ENCODE peak calls at places on chromosomes 13 and 19, in nine cellular contexts. O, A, F, W, Z, H, U, L and T are unnamed samples.

GRCh38 chr13:67023088-67023893 is 206.8 kb downstream of the PCDH9 start:
- DNase-seq in O (no peak), W (no peak), U (no peak), L (no peak), F (no peak), Z (no peak), A (no peak), H (no peak), T (no peak)

GRCh38 chr13:101018720-101019119 is 344.1 kb upstream of the TMTC4 start:
- DNase-seq in O (no peak), L (no peak), H (no peak), U (no peak), A (no peak), Z (no peak), F (no peak), W (no peak), T (no peak)

GRCh38 chr19:46376241-46377153 is 29.6 kb downstream of the PPP5C start:
- DNase-seq in W (no peak), Z (no peak), F (no peak), U (no peak), A (no peak), O (no peak), L (no peak), H (no peak), T (no peak)

GRCh38 chr13:41960195-41960699 is 662 bp downstream of the VWA8 start:
- DNase-seq in H (no peak), W (no peak), O (no peak), U (no peak), A (no peak), Z (no peak), F (no peak), L (no peak), T (no peak)

GRCh38 chr19:28905996-28906395 is 307.0 kb downstream of the UQCRFS1 start:
- DNase-seq in U (no peak), A (no peak), W (no peak), O (no peak), Z (no peak), L (no peak), H (no peak), F (no peak), T (no peak)

GRCh38 chr19:1224047-1224825 is 13.6 kb downstream of the CBARP start:
- DNase-seq in H (no peak), Z (no peak), L (no peak), W (no peak), O (no peak), F (no peak), A (no peak), U (no peak), T (no peak)

GRCh38 chr13:36712785-36713184 is 39.0 kb downstream of the SERTM1 start:
- DNase-seq in Z (no peak), U (no peak), A (no peak), W (no peak), L (no peak), F (no peak), H (no peak), O (no peak), T (no peak)

GRCh38 chr19:48325265-48325910 is at the start of gene EMP3:
- DNase-seq in W (peak), A (peak), Z (peak), U (peak), H (peak), O (peak), L (peak), F (peak), T (peak)

GRCh38 chr19:41341669-41342490 is 11.8 kb downstream of the TGFB1 start:
- DNase-seq in W (no peak), Z (no peak), O (peak), A (no peak), L (no peak), H (no peak), U (no peak), F (no peak), T (no peak)

GRCh38 chr13:34257980-34258379 is 440.0 kb downstream of the RFC3 start:
- DNase-seq in L (no peak), W (no peak), F (no peak), O (no peak), H (no peak), A (no peak), Z (no peak), U (no peak), T (no peak)

GRCh38 chr19:38250821-38251563 is 5.2 kb downstream of the PPP1R14A start:
- DNase-seq in Z (no peak), H (no peak), L (no peak), U (no peak), W (no peak), F (peak), O (no peak), A (no peak), T (no peak)

GRCh38 chr19:1856698-1857603 is 6.4 kb downstream of the KLF16 start:
- DNase-seq in O (no peak), Z (no peak), L (peak), U (no peak), W (peak), F (peak), A (no peak), H (peak), T (peak)

GRCh38 chr13:44426461-44426860 is 52.8 kb downstream of the SERP2 start:
- DNase-seq in A (no peak), W (no peak), F (no peak), U (no peak), L (no peak), Z (no peak), H (no peak), O (no peak), T (no peak)

GRCh38 chr13:97284558-97284957 is 62.4 kb downstream of the MBNL2 start:
- DNase-seq in U (no peak), A (no peak), O (no peak), H (no peak), L (no peak), W (no peak), Z (no peak), F (no peak), T (no peak)

GRCh38 chr19:29104605-29105241 is 108.2 kb downstream of the UQCRFS1 start:
- DNase-seq in W (no peak), Z (no peak), L (no peak), F (no peak), U (no peak), O (no peak), H (no peak), A (no peak), T (no peak)

GRCh38 chr19:58460039-58460438 is 6.8 kb upstream of the ZNF324 start:
- DNase-seq in F (no peak), U (no peak), W (no peak), A (no peak), H (no peak), L (no peak), O (no peak), Z (no peak), T (no peak)

GRCh38 chr19:33292595-33293254 is 9.6 kb downstream of the CEBPA start:
- DNase-seq in Z (no peak), O (no peak), W (peak), H (no peak), A (no peak), U (no peak), F (no peak), L (no peak), T (no peak)

GRCh38 chr13:97220151-97220900 is 1.8 kb upstream of the MBNL2 start:
- DNase-seq in H (no peak), F (no peak), O (no peak), L (no peak), A (no peak), Z (no peak), W (no peak), U (no peak), T (no peak)

GRCh38 chr19:42023121-42023942 is 29.3 kb upstream of the ATP1A3 start:
- DNase-seq in H (no peak), U (no peak), O (no peak), W (no peak), Z (no peak), A (no peak), F (no peak), L (peak), T (no peak)

GRCh38 chr13:46866150-46866549 is 30.7 kb downstream of the HTR2A start:
- DNase-seq in F (no peak), L (no peak), O (no peak), H (no peak), A (no peak), U (no peak), W (no peak), Z (no peak), T (no peak)

GRCh38 chr19:14768001-14768400 is 10.4 kb downstream of the ADGRE2 start:
- DNase-seq in Z (no peak), U (no peak), A (no peak), H (no peak), F (no peak), W (no peak), L (no peak), O (no peak), T (no peak)